ENCODE peak calls at places on chromosome 16, in eight cellular contexts. One of them, this sample, is unnamed.

GRCh38 chr16:31400191-31400590 is 7.1 kb downstream of the ITGAD start:
- DNase-seq in CD8-positive, alpha-beta memory T cell: no peak
- DNase-seq in heart right ventricle: no peak
- DNase-seq in tibial artery: no peak
- DNase-seq in breast epithelium: no peak
- DNase-seq in aorta: no peak
- DNase-seq in H1: no peak
- DNase-seq in CD8-positive, alpha-beta T cell: no peak
- DNase-seq in this sample: no peak

GRCh38 chr16:77450790-77451487 is 16.1 kb upstream of the ADAMTS18 start:
- DNase-seq in aorta: no peak
- DNase-seq in CD8-positive, alpha-beta T cell: no peak
- DNase-seq in breast epithelium: peak; percentile 26
- DNase-seq in heart right ventricle: no peak
- DNase-seq in H1: no peak
- DNase-seq in tibial artery: no peak
- DNase-seq in CD8-positive, alpha-beta memory T cell: no peak
- DNase-seq in this sample: no peak

GRCh38 chr16:29804455-29805231 is 1.7 kb upstream of the MAZ start:
- DNase-seq in H1: no peak
- DNase-seq in breast epithelium: no peak
- DNase-seq in aorta: no peak
- DNase-seq in CD8-positive, alpha-beta memory T cell: no peak
- DNase-seq in heart right ventricle: peak; percentile 61
- DNase-seq in tibial artery: peak; percentile 65
- DNase-seq in CD8-positive, alpha-beta T cell: peak; percentile 9
- DNase-seq in this sample: no peak

GRCh38 chr16:27769561-27770222 is 219.7 kb downstream of the KATNIP start:
- DNase-seq in breast epithelium: peak; percentile 68
- DNase-seq in CD8-positive, alpha-beta memory T cell: no peak
- DNase-seq in CD8-positive, alpha-beta T cell: no peak
- DNase-seq in tibial artery: no peak
- DNase-seq in heart right ventricle: no peak
- DNase-seq in aorta: peak; percentile 78
- DNase-seq in H1: no peak
- DNase-seq in this sample: peak; percentile 31

GRCh38 chr16:29808219-29808900 is 2.0 kb downstream of the MAZ start:
- DNase-seq in aorta: no peak
- DNase-seq in breast epithelium: no peak
- DNase-seq in CD8-positive, alpha-beta memory T cell: no peak
- DNase-seq in CD8-positive, alpha-beta T cell: peak; percentile 52
- DNase-seq in H1: no peak
- DNase-seq in heart right ventricle: peak; percentile 29
- DNase-seq in tibial artery: no peak
- DNase-seq in this sample: no peak

GRCh38 chr16:9099131-9099625 is 7.7 kb downstream of the HAPSTR1 start:
- DNase-seq in breast epithelium: no peak
- DNase-seq in CD8-positive, alpha-beta memory T cell: no peak
- DNase-seq in aorta: no peak
- DNase-seq in heart right ventricle: no peak
- DNase-seq in tibial artery: no peak
- DNase-seq in H1: no peak
- DNase-seq in CD8-positive, alpha-beta T cell: no peak
- DNase-seq in this sample: no peak

GRCh38 chr16:57534881-57535658 is 1.3 kb downstream of the CCDC102A start:
- DNase-seq in breast epithelium: peak; percentile 29
- DNase-seq in aorta: peak; percentile 77
- DNase-seq in CD8-positive, alpha-beta memory T cell: peak; percentile 20
- DNase-seq in CD8-positive, alpha-beta T cell: no peak
- DNase-seq in tibial artery: no peak
- DNase-seq in H1: no peak
- DNase-seq in heart right ventricle: peak; percentile 38
- DNase-seq in this sample: no peak

GRCh38 chr16:57403965-57404817 is at the start of gene CCL17:
- DNase-seq in CD8-positive, alpha-beta T cell: no peak
- DNase-seq in H1: no peak
- DNase-seq in tibial artery: no peak
- DNase-seq in aorta: no peak
- DNase-seq in CD8-positive, alpha-beta memory T cell: no peak
- DNase-seq in heart right ventricle: no peak
- DNase-seq in breast epithelium: no peak
- DNase-seq in this sample: no peak

GRCh38 chr16:4319454-4319853 is 3.6 kb downstream of the GLIS2 start:
- DNase-seq in breast epithelium: no peak
- DNase-seq in heart right ventricle: no peak
- DNase-seq in CD8-positive, alpha-beta memory T cell: peak; percentile 37
- DNase-seq in aorta: peak; percentile 85
- DNase-seq in H1: no peak
- DNase-seq in tibial artery: peak; percentile 63
- DNase-seq in CD8-positive, alpha-beta T cell: peak; percentile 61
- DNase-seq in this sample: no peak

GRCh38 chr16:57266531-57267268 is 17.8 kb downstream of the PLLP start:
- DNase-seq in breast epithelium: peak; percentile 35
- DNase-seq in CD8-positive, alpha-beta memory T cell: peak; percentile 81
- DNase-seq in aorta: peak; percentile 12
- DNase-seq in heart right ventricle: no peak
- DNase-seq in CD8-positive, alpha-beta T cell: peak; percentile 50
- DNase-seq in H1: no peak
- DNase-seq in tibial artery: no peak
- DNase-seq in this sample: no peak

GRCh38 chr16:64951193-64951592 is 170.7 kb downstream of the CDH11 start:
- DNase-seq in CD8-positive, alpha-beta T cell: no peak
- DNase-seq in breast epithelium: no peak
- DNase-seq in aorta: no peak
- DNase-seq in heart right ventricle: no peak
- DNase-seq in CD8-positive, alpha-beta memory T cell: no peak
- DNase-seq in H1: no peak
- DNase-seq in tibial artery: no peak
- DNase-seq in this sample: no peak

GRCh38 chr16:27269300-27270150 is 953 bp upstream of the NSMCE1 start:
- DNase-seq in heart right ventricle: no peak
- DNase-seq in CD8-positive, alpha-beta T cell: no peak
- DNase-seq in tibial artery: no peak
- DNase-seq in H1: no peak
- DNase-seq in CD8-positive, alpha-beta memory T cell: no peak
- DNase-seq in aorta: no peak
- DNase-seq in breast epithelium: no peak
- DNase-seq in this sample: no peak

GRCh38 chr16:49465661-49466528 is 92.3 kb downstream of the C16orf78 start:
- DNase-seq in CD8-positive, alpha-beta T cell: peak; percentile 2
- DNase-seq in breast epithelium: no peak
- DNase-seq in tibial artery: no peak
- DNase-seq in H1: no peak
- DNase-seq in aorta: no peak
- DNase-seq in heart right ventricle: no peak
- DNase-seq in CD8-positive, alpha-beta memory T cell: no peak
- DNase-seq in this sample: peak; percentile 31

GRCh38 chr16:53714080-53715050 is 10.4 kb downstream of the FTO start:
- DNase-seq in heart right ventricle: no peak
- DNase-seq in breast epithelium: no peak
- DNase-seq in CD8-positive, alpha-beta T cell: no peak
- DNase-seq in aorta: no peak
- DNase-seq in tibial artery: peak; percentile 51
- DNase-seq in H1: no peak
- DNase-seq in CD8-positive, alpha-beta memory T cell: no peak
- DNase-seq in this sample: no peak

GRCh38 chr16:83393196-83393981 is 414.4 kb upstream of the HSBP1 start:
- DNase-seq in tibial artery: peak; percentile 42
- DNase-seq in aorta: no peak
- DNase-seq in heart right ventricle: peak; percentile 4
- DNase-seq in CD8-positive, alpha-beta memory T cell: no peak
- DNase-seq in CD8-positive, alpha-beta T cell: no peak
- DNase-seq in breast epithelium: no peak
- DNase-seq in H1: no peak
- DNase-seq in this sample: no peak

GRCh38 chr16:64253114-64253513 is 868.7 kb downstream of the CDH11 start:
- DNase-seq in CD8-positive, alpha-beta T cell: no peak
- DNase-seq in tibial artery: no peak
- DNase-seq in CD8-positive, alpha-beta memory T cell: no peak
- DNase-seq in H1: no peak
- DNase-seq in aorta: no peak
- DNase-seq in breast epithelium: no peak
- DNase-seq in heart right ventricle: no peak
- DNase-seq in this sample: no peak

GRCh38 chr16:85570213-85570734 is 42.8 kb upstream of the GSE1 start:
- DNase-seq in heart right ventricle: no peak
- DNase-seq in CD8-positive, alpha-beta memory T cell: no peak
- DNase-seq in CD8-positive, alpha-beta T cell: peak; percentile 31
- DNase-seq in H1: no peak
- DNase-seq in breast epithelium: peak; percentile 75
- DNase-seq in tibial artery: no peak
- DNase-seq in aorta: no peak
- DNase-seq in this sample: no peak

GRCh38 chr16:2511128-2511785 is 2.5 kb upstream of the ATP6V0C start:
- DNase-seq in tibial artery: peak; percentile 80
- DNase-seq in breast epithelium: no peak
- DNase-seq in heart right ventricle: peak; percentile 67
- DNase-seq in H1: no peak
- DNase-seq in aorta: peak; percentile 94
- DNase-seq in CD8-positive, alpha-beta memory T cell: no peak
- DNase-seq in CD8-positive, alpha-beta T cell: no peak
- DNase-seq in this sample: no peak

GRCh38 chr16:35713762-35714650 is 2254.6 kb downstream of the TP53TG3F start:
- DNase-seq in breast epithelium: no peak
- DNase-seq in CD8-positive, alpha-beta T cell: no peak
- DNase-seq in CD8-positive, alpha-beta memory T cell: no peak
- DNase-seq in heart right ventricle: peak; percentile 42
- DNase-seq in aorta: no peak
- DNase-seq in H1: no peak
- DNase-seq in tibial artery: no peak
- DNase-seq in this sample: no peak
- H3K9me3 ChIP-seq in breast epithelium: peaks cover 47% of the 10 kb centered on the region
- H3K9me3 ChIP-seq in CD8-positive, alpha-beta T cell: no peaks in the 10 kb centered on the region
- H3K9me3 ChIP-seq in CD8-positive, alpha-beta memory T cell: no peaks in the 10 kb centered on the region
- H3K9me3 ChIP-seq in heart right ventricle: no peaks in the 10 kb centered on the region
- H3K9me3 ChIP-seq in aorta: peaks cover 2% of the 10 kb centered on the region
- H3K9me3 ChIP-seq in H1: peaks cover 53% of the 10 kb centered on the region
- H3K9me3 ChIP-seq in tibial artery: peaks cover 25% of the 10 kb centered on the region
- H3K9me3 ChIP-seq in this sample: no peaks in the 10 kb centered on the region

GRCh38 chr16:26015776-26016175 is 324.0 kb downstream of the HS3ST4 start:
- DNase-seq in heart right ventricle: no peak
- DNase-seq in CD8-positive, alpha-beta T cell: no peak
- DNase-seq in aorta: no peak
- DNase-seq in CD8-positive, alpha-beta memory T cell: no peak
- DNase-seq in breast epithelium: no peak
- DNase-seq in H1: no peak
- DNase-seq in tibial artery: no peak
- DNase-seq in this sample: no peak

GRCh38 chr16:26016989-26017388 is 325.2 kb downstream of the HS3ST4 start:
- DNase-seq in tibial artery: no peak
- DNase-seq in heart right ventricle: no peak
- DNase-seq in CD8-positive, alpha-beta memory T cell: no peak
- DNase-seq in aorta: no peak
- DNase-seq in breast epithelium: no peak
- DNase-seq in H1: no peak
- DNase-seq in CD8-positive, alpha-beta T cell: no peak
- DNase-seq in this sample: no peak

GRCh38 chr16:26012376-26012775 is 320.6 kb downstream of the HS3ST4 start:
- DNase-seq in CD8-positive, alpha-beta T cell: no peak
- DNase-seq in breast epithelium: no peak
- DNase-seq in CD8-positive, alpha-beta memory T cell: no peak
- DNase-seq in tibial artery: no peak
- DNase-seq in heart right ventricle: no peak
- DNase-seq in aorta: no peak
- DNase-seq in H1: no peak
- DNase-seq in this sample: no peak
- H3K4me1 ChIP-seq in CD8-positive, alpha-beta T cell: no peaks in the 10 kb centered on the region
- H3K4me1 ChIP-seq in breast epithelium: no peaks in the 10 kb centered on the region
- H3K4me1 ChIP-seq in CD8-positive, alpha-beta memory T cell: no peaks in the 10 kb centered on the region
- H3K4me1 ChIP-seq in tibial artery: no peaks in the 10 kb centered on the region
- H3K4me1 ChIP-seq in heart right ventricle: no peaks in the 10 kb centered on the region
- H3K4me1 ChIP-seq in aorta: no peaks in the 10 kb centered on the region
- H3K4me1 ChIP-seq in H1: no peaks in the 10 kb centered on the region
- H3K4me1 ChIP-seq in this sample: no peaks in the 10 kb centered on the region

GRCh38 chr16:48311242-48311641 is 63.9 kb upstream of the ABCC11 start:
- DNase-seq in heart right ventricle: no peak
- DNase-seq in CD8-positive, alpha-beta memory T cell: no peak
- DNase-seq in tibial artery: no peak
- DNase-seq in CD8-positive, alpha-beta T cell: no peak
- DNase-seq in breast epithelium: no peak
- DNase-seq in H1: no peak
- DNase-seq in aorta: no peak
- DNase-seq in this sample: no peak

GRCh38 chr16:48308535-48308934 is 61.2 kb upstream of the ABCC11 start:
- DNase-seq in CD8-positive, alpha-beta T cell: no peak
- DNase-seq in heart right ventricle: no peak
- DNase-seq in aorta: no peak
- DNase-seq in tibial artery: no peak
- DNase-seq in breast epithelium: no peak
- DNase-seq in CD8-positive, alpha-beta memory T cell: no peak
- DNase-seq in H1: no peak
- DNase-seq in this sample: no peak
- H3K9me3 ChIP-seq in CD8-positive, alpha-beta T cell: peaks cover 9% of the 10 kb centered on the region
- H3K9me3 ChIP-seq in heart right ventricle: peaks cover 9% of the 10 kb centered on the region
- H3K9me3 ChIP-seq in aorta: peaks cover 2% of the 10 kb centered on the region
- H3K9me3 ChIP-seq in tibial artery: peaks cover 31% of the 10 kb centered on the region
- H3K9me3 ChIP-seq in breast epithelium: peaks cover 38% of the 10 kb centered on the region
- H3K9me3 ChIP-seq in CD8-positive, alpha-beta memory T cell: peaks cover 22% of the 10 kb centered on the region
- H3K9me3 ChIP-seq in H1: no peaks in the 10 kb centered on the region
- H3K9me3 ChIP-seq in this sample: peaks cover 10% of the 10 kb centered on the region

GRCh38 chr16:87694441-87695125 is 71.2 kb downstream of the KLHDC4 start:
- DNase-seq in H1: no peak
- DNase-seq in breast epithelium: no peak
- DNase-seq in CD8-positive, alpha-beta memory T cell: no peak
- DNase-seq in tibial artery: no peak
- DNase-seq in CD8-positive, alpha-beta T cell: no peak
- DNase-seq in heart right ventricle: no peak
- DNase-seq in aorta: no peak
- DNase-seq in this sample: no peak
- H3K4me1 ChIP-seq in H1: no peaks in the 10 kb centered on the region
- H3K4me1 ChIP-seq in breast epithelium: no peaks in the 10 kb centered on the region
- H3K4me1 ChIP-seq in CD8-positive, alpha-beta memory T cell: peaks cover 12% of the 10 kb centered on the region
- H3K4me1 ChIP-seq in tibial artery: peaks cover 9% of the 10 kb centered on the region
- H3K4me1 ChIP-seq in CD8-positive, alpha-beta T cell: peaks cover 4% of the 10 kb centered on the region
- H3K4me1 ChIP-seq in heart right ventricle: peaks cover 10% of the 10 kb centered on the region
- H3K4me1 ChIP-seq in aorta: no peaks in the 10 kb centered on the region
- H3K4me1 ChIP-seq in this sample: no peaks in the 10 kb centered on the region